ENCODE peak calls at places on chromosomes 7 and 10, in four cellular contexts. Q, U, F and L are unnamed samples.
A peak's percentile ranks its signal among the peaks of the same experiment; 100 is the strongest.

GRCh38 chr7:133486-133885 is 58.9 kb upstream of the FAM20C start:
- DNase-seq in Q (no peak), U (no peak), F (no peak), L (no peak)

GRCh38 chr10:23094786-23095403 is 484 bp upstream of the MSRB2 start:
- DNase-seq in U (no peak), Q (no peak), F (no peak), L (no peak)

GRCh38 chr7:100162874-100163533 is 4.5 kb upstream of the TRAPPC14 start:
- DNase-seq in Q (peak; percentile 80), U (no peak), F (no peak), L (no peak)

GRCh38 chr10:64076322-64076940 is 555.2 kb downstream of the REEP3 start:
- DNase-seq in F (no peak), Q (no peak), U (no peak), L (no peak)

GRCh38 chr10:103715430-103715829 is 139.9 kb downstream of the SH3PXD2A start:
- DNase-seq in Q (no peak), U (peak; percentile 11), F (no peak), L (no peak)

GRCh38 chr7:45715471-45716352 is 141.5 kb downstream of the ADCY1 start:
- DNase-seq in Q (no peak), F (no peak), U (no peak), L (no peak)

GRCh38 chr10:124768791-124769190 is 22.9 kb downstream of the EEF1AKMT2 start:
- DNase-seq in Q (no peak), U (no peak), F (no peak), L (no peak)

GRCh38 chr10:782751-783648 is 93.5 kb upstream of the DIP2C start:
- DNase-seq in F (peak; percentile 79), U (no peak), Q (peak; percentile 4), L (peak; percentile 5)

GRCh38 chr7:158695726-158696452 is 8.7 kb downstream of the NCAPG2 start:
- DNase-seq in U (peak; percentile 35), Q (peak; percentile 74), F (no peak), L (peak; percentile 51)

GRCh38 chr7:149713731-149714068 is 59.7 kb downstream of the ZNF467 start:
- DNase-seq in Q (no peak), U (no peak), F (no peak), L (no peak)

GRCh38 chr10:14782691-14783363 is 8.1 kb upstream of the FAM107B start:
- DNase-seq in F (no peak), U (peak; percentile 56), Q (peak; percentile 24), L (no peak)

GRCh38 chr7:27169658-27170493 is 4.2 kb downstream of the HOXA10 start:
- DNase-seq in Q (peak; percentile 28), U (no peak), F (no peak), L (peak; percentile 10)

GRCh38 chr7:4629287-4629905 is 52.7 kb upstream of the FOXK1 start:
- DNase-seq in U (no peak), Q (no peak), F (no peak), L (no peak)

GRCh38 chr7:76047305-76047810 is 442 bp downstream of the STYXL1 start:
- DNase-seq in F (no peak), Q (no peak), U (no peak), L (no peak)

GRCh38 chr7:123769371-123769770 is 20.6 kb upstream of the WASL start:
- DNase-seq in U (peak; percentile 22), Q (no peak), F (no peak), L (no peak)

GRCh38 chr7:67422601-67423000 is 426.0 kb downstream of the TYW1 start:
- DNase-seq in F (no peak), Q (no peak), U (no peak), L (no peak)

GRCh38 chr10:132111871-132112341 is 46.2 kb downstream of the JAKMIP3 start:
- DNase-seq in U (no peak), F (peak; percentile 70), Q (no peak), L (peak; percentile 12)

GRCh38 chr7:154302380-154302779 is 250.2 kb downstream of the DPP6 start:
- DNase-seq in U (peak; percentile 85), F (no peak), Q (no peak), L (no peak)

GRCh38 chr7:133023370-133024075 is 58.4 kb downstream of the CHCHD3 start:
- DNase-seq in Q (no peak), U (no peak), F (no peak), L (no peak)

GRCh38 chr10:132123606-132124005 is 57.9 kb downstream of the JAKMIP3 start:
- DNase-seq in Q (no peak), U (no peak), F (no peak), L (no peak)

GRCh38 chr7:85630904-85631582 is 444.2 kb upstream of the SEMA3D start:
- DNase-seq in Q (no peak), U (peak; percentile 5), F (no peak), L (no peak)

GRCh38 chr10:373516-374309 is 238.5 kb downstream of the ZMYND11 start:
- DNase-seq in Q (peak; percentile 25), U (peak; percentile 80), F (no peak), L (no peak)

GRCh38 chr7:94974436-94974835 is 67.0 kb downstream of the PPP1R9A start:
- DNase-seq in Q (no peak), F (no peak), U (no peak), L (no peak)

GRCh38 chr10:12811725-12812310 is 189.7 kb downstream of the CCDC3 start:
- DNase-seq in F (no peak), U (no peak), Q (no peak), L (no peak)

GRCh38 chr7:155425946-155426345 is 32.0 kb upstream of the EN2 start:
- DNase-seq in F (no peak), U (no peak), Q (no peak), L (no peak)

GRCh38 chr7:924541-925231 is 29.8 kb downstream of the ADAP1 start:
- DNase-seq in U (no peak), Q (peak; percentile 38), F (peak; percentile 77), L (peak; percentile 13)

GRCh38 chr7:99112979-99113378 is 30.9 kb downstream of the SMURF1 start:
- DNase-seq in Q (no peak), F (no peak), U (no peak), L (no peak)

GRCh38 chr10:112374724-112375541 is 1.0 kb downstream of the ACSL5 start:
- DNase-seq in F (no peak), Q (peak; percentile 35), U (peak; percentile 59), L (no peak)

GRCh38 chr7:127896683-127897082 is 134.6 kb downstream of the LRRC4 start:
- DNase-seq in Q (no peak), F (no peak), U (no peak), L (no peak)

GRCh38 chr7:108592633-108593277 is 23.1 kb downstream of the DNAJB9 start:
- DNase-seq in Q (no peak), F (no peak), U (no peak), L (no peak)

GRCh38 chr7:135670179-135670578 is 7.9 kb downstream of the STMP1 start:
- DNase-seq in Q (no peak), F (no peak), U (no peak), L (no peak)

GRCh38 chr10:71621263-71621751 is 98.3 kb downstream of the C10orf105 start:
- DNase-seq in Q (no peak), F (no peak), U (no peak), L (peak; percentile 77)

GRCh38 chr7:157077021-157077420 is 61.7 kb upstream of the UBE3C start:
- DNase-seq in U (no peak), Q (no peak), F (peak; percentile 65), L (no peak)

GRCh38 chr7:101518348-101518747 is 110.7 kb downstream of the MYL10 start:
- DNase-seq in Q (no peak), F (no peak), U (no peak), L (no peak)

GRCh38 chr10:79146611-79147130 is 77.9 kb downstream of the ZMIZ1 start:
- DNase-seq in Q (peak; percentile 56), U (no peak), F (no peak), L (peak; percentile 66)

GRCh38 chr7:50303894-50304157 is 690 bp upstream of the IKZF1 start:
- DNase-seq in F (no peak), U (no peak), Q (no peak), L (no peak)

GRCh38 chr7:93219877-93220276 is 6.4 kb downstream of the HEPACAM2 start:
- DNase-seq in U (no peak), F (no peak), Q (no peak), L (no peak)

GRCh38 chr7:93218997-93219827 is 7.1 kb downstream of the HEPACAM2 start:
- DNase-seq in F (no peak), Q (no peak), U (no peak), L (no peak)
- TF ChIP-seq EP300 in F (no peak), Q (no peak), U (no peak), L (no peak)

DNA sequence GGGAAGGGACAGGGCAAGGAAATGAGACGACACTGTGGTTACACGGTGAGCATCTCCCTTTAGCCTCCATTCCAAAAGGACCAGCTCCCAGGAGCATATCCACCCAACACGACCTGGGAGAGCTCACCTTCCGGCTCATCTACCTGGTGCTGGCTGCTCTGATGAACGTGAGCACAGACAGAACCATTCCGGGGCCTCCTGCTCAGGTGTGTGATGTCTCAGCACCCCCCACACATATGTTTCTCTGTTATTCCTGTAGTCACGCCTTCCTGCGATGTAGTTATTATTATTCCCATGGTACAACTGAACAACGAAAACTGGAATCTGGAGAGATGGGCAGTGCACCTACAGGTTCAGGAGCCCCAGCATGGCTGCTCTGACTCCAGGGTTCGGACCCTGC is 20.5 kb upstream of the GPR26 start:
- DNase-seq in F (peak; percentile 41), U (no peak), Q (no peak), L (no peak)
- H3K9me3 ChIP-seq in F (no peaks in the 10 kb centered on the region), U (no peaks in the 10 kb centered on the region), Q (no peaks in the 10 kb centered on the region), L (no peaks in the 10 kb centered on the region)

GRCh38 chr7:152451356-152451755 is 15.6 kb upstream of the KMT2C start:
- DNase-seq in Q (no peak), F (no peak), U (no peak), L (no peak)
- H3K36me3 ChIP-seq in Q (no peaks in the 10 kb centered on the region), F (no peaks in the 10 kb centered on the region), U (no peaks in the 10 kb centered on the region), L (no peaks in the 10 kb centered on the region)

GRCh38 chr7:96719164-96719563 is 9.5 kb upstream of the SEM1 start:
- DNase-seq in F (no peak), U (no peak), Q (no peak), L (no peak)
- TF ChIP-seq EP300 in F (no peak), U (no peak), Q (no peak), L (no peak)

GRCh38 chr10:62171791-62172190 is 96.9 kb downstream of the RTKN2 start:
- DNase-seq in U (no peak), F (no peak), Q (no peak), L (no peak)
- H3K9me3 ChIP-seq in U (no peaks in the 10 kb centered on the region), F (no peaks in the 10 kb centered on the region), Q (peaks cover 6% of the 10 kb centered on the region), L (no peaks in the 10 kb centered on the region)